ENCODE peak calls at places on chromosome 10, in eight cellular contexts. One of them, this sample, is unnamed.

GRCh38 chr10:112137381-112137987 is 46.1 kb downstream of the GPAM start:
- DNase-seq in AG10803: peak; percentile 55
- DNase-seq in OCI-LY7: peak; percentile 57
- DNase-seq in lung: peak; percentile 71
- DNase-seq in PC-9: no peak
- DNase-seq in adrenal gland: peak; percentile 76
- DNase-seq in mammary epithelial cell: peak; percentile 40
- DNase-seq in GM20000: peak; percentile 74
- DNase-seq in this sample: peak; percentile 73

GRCh38 chr10:121519901-121520500 is 78.2 kb downstream of the FGFR2 start:
- DNase-seq in mammary epithelial cell: no peak
- DNase-seq in lung: no peak
- DNase-seq in adrenal gland: no peak
- DNase-seq in AG10803: no peak
- DNase-seq in OCI-LY7: no peak
- DNase-seq in PC-9: no peak
- DNase-seq in GM20000: no peak
- DNase-seq in this sample: no peak

GRCh38 chr10:121607310-121608055 is 9.2 kb upstream of the FGFR2 start:
- DNase-seq in GM20000: no peak
- DNase-seq in PC-9: no peak
- DNase-seq in OCI-LY7: no peak
- DNase-seq in AG10803: no peak
- DNase-seq in lung: no peak
- DNase-seq in adrenal gland: no peak
- DNase-seq in mammary epithelial cell: no peak
- DNase-seq in this sample: no peak

GRCh38 chr10:83276971-83277370 is 862.3 kb upstream of the GHITM start:
- DNase-seq in GM20000: no peak
- DNase-seq in OCI-LY7: no peak
- DNase-seq in AG10803: no peak
- DNase-seq in mammary epithelial cell: no peak
- DNase-seq in PC-9: no peak
- DNase-seq in lung: no peak
- DNase-seq in adrenal gland: no peak
- DNase-seq in this sample: no peak

GRCh38 chr10:24465899-24466615 is 257.1 kb downstream of the KIAA1217 start:
- DNase-seq in AG10803: peak; percentile 88
- DNase-seq in lung: peak; percentile 61
- DNase-seq in mammary epithelial cell: peak; percentile 97
- DNase-seq in adrenal gland: peak; percentile 78
- DNase-seq in PC-9: peak; percentile 94
- DNase-seq in GM20000: peak; percentile 16
- DNase-seq in OCI-LY7: no peak
- DNase-seq in this sample: peak; percentile 79

GRCh38 chr10:110824152-110824441 is 47.6 kb upstream of the PDCD4 start:
- DNase-seq in lung: no peak
- DNase-seq in mammary epithelial cell: no peak
- DNase-seq in adrenal gland: no peak
- DNase-seq in GM20000: no peak
- DNase-seq in PC-9: no peak
- DNase-seq in AG10803: no peak
- DNase-seq in OCI-LY7: no peak
- DNase-seq in this sample: no peak

GRCh38 chr10:77965294-77965693 is 38.7 kb upstream of the DLG5 start:
- DNase-seq in mammary epithelial cell: peak; percentile 49
- DNase-seq in adrenal gland: no peak
- DNase-seq in lung: no peak
- DNase-seq in AG10803: peak; percentile 97
- DNase-seq in GM20000: no peak
- DNase-seq in OCI-LY7: no peak
- DNase-seq in PC-9: peak; percentile 42
- DNase-seq in this sample: peak; percentile 87

GRCh38 chr10:104582966-104583365 is 58.1 kb upstream of the SORCS3 start:
- DNase-seq in AG10803: no peak
- DNase-seq in GM20000: no peak
- DNase-seq in OCI-LY7: no peak
- DNase-seq in PC-9: no peak
- DNase-seq in mammary epithelial cell: no peak
- DNase-seq in adrenal gland: no peak
- DNase-seq in lung: no peak
- DNase-seq in this sample: no peak

GRCh38 chr10:95756796-95757657 is 1.1 kb downstream of the ENTPD1 start:
- DNase-seq in OCI-LY7: peak; percentile 41
- DNase-seq in mammary epithelial cell: no peak
- DNase-seq in PC-9: no peak
- DNase-seq in lung: no peak
- DNase-seq in AG10803: no peak
- DNase-seq in GM20000: no peak
- DNase-seq in adrenal gland: no peak
- DNase-seq in this sample: no peak

GRCh38 chr10:104835422-104835821 is 194.3 kb downstream of the SORCS3 start:
- DNase-seq in mammary epithelial cell: no peak
- DNase-seq in lung: no peak
- DNase-seq in GM20000: no peak
- DNase-seq in AG10803: no peak
- DNase-seq in adrenal gland: no peak
- DNase-seq in PC-9: no peak
- DNase-seq in OCI-LY7: no peak
- DNase-seq in this sample: no peak

GRCh38 chr10:80552151-80552646 is 14.5 kb downstream of the SH2D4B start:
- DNase-seq in adrenal gland: peak; percentile 38
- DNase-seq in PC-9: no peak
- DNase-seq in OCI-LY7: no peak
- DNase-seq in lung: peak; percentile 31
- DNase-seq in GM20000: no peak
- DNase-seq in AG10803: no peak
- DNase-seq in mammary epithelial cell: no peak
- DNase-seq in this sample: peak; percentile 6

GRCh38 chr10:767794-768193 is 78.3 kb upstream of the DIP2C start:
- DNase-seq in lung: no peak
- DNase-seq in mammary epithelial cell: no peak
- DNase-seq in OCI-LY7: no peak
- DNase-seq in adrenal gland: no peak
- DNase-seq in AG10803: no peak
- DNase-seq in PC-9: no peak
- DNase-seq in GM20000: no peak
- DNase-seq in this sample: no peak

GRCh38 chr10:51786016-51786683 is 86.8 kb upstream of the CSTF2T start:
- DNase-seq in adrenal gland: no peak
- DNase-seq in mammary epithelial cell: no peak
- DNase-seq in lung: no peak
- DNase-seq in OCI-LY7: no peak
- DNase-seq in GM20000: no peak
- DNase-seq in AG10803: no peak
- DNase-seq in PC-9: no peak
- DNase-seq in this sample: peak; percentile 25

GRCh38 chr10:103861501-103861900 is 6.1 kb upstream of the SH3PXD2A start:
- DNase-seq in mammary epithelial cell: peak; percentile 82
- DNase-seq in adrenal gland: no peak
- DNase-seq in PC-9: no peak
- DNase-seq in AG10803: peak; percentile 48
- DNase-seq in GM20000: no peak
- DNase-seq in lung: no peak
- DNase-seq in OCI-LY7: no peak
- DNase-seq in this sample: no peak

GRCh38 chr10:65622608-65623007 is 1303.2 kb upstream of the LRRTM3 start:
- DNase-seq in lung: no peak
- DNase-seq in PC-9: no peak
- DNase-seq in mammary epithelial cell: peak; percentile 75
- DNase-seq in adrenal gland: no peak
- DNase-seq in OCI-LY7: no peak
- DNase-seq in AG10803: no peak
- DNase-seq in GM20000: no peak
- DNase-seq in this sample: no peak

GRCh38 chr10:93079663-93080349 is 6.1 kb downstream of the CYP26A1 start:
- DNase-seq in OCI-LY7: no peak
- DNase-seq in mammary epithelial cell: no peak
- DNase-seq in lung: peak; percentile 19
- DNase-seq in AG10803: no peak
- DNase-seq in adrenal gland: no peak
- DNase-seq in GM20000: no peak
- DNase-seq in PC-9: no peak
- DNase-seq in this sample: no peak

GRCh38 chr10:42986618-42987017 is 90.3 kb upstream of the RET start:
- DNase-seq in mammary epithelial cell: no peak
- DNase-seq in lung: no peak
- DNase-seq in OCI-LY7: no peak
- DNase-seq in PC-9: no peak
- DNase-seq in adrenal gland: no peak
- DNase-seq in GM20000: no peak
- DNase-seq in AG10803: peak; percentile 1
- DNase-seq in this sample: no peak

GRCh38 chr10:49610735-49611165 is 640 bp downstream of the SLC18A3 start:
- DNase-seq in PC-9: no peak
- DNase-seq in mammary epithelial cell: no peak
- DNase-seq in AG10803: no peak
- DNase-seq in GM20000: peak; percentile 28
- DNase-seq in adrenal gland: no peak
- DNase-seq in lung: no peak
- DNase-seq in OCI-LY7: no peak
- DNase-seq in this sample: no peak

GRCh38 chr10:79433324-79434222 is 11.9 kb downstream of the ZCCHC24 start:
- DNase-seq in OCI-LY7: no peak
- DNase-seq in adrenal gland: no peak
- DNase-seq in AG10803: no peak
- DNase-seq in lung: no peak
- DNase-seq in PC-9: no peak
- DNase-seq in mammary epithelial cell: no peak
- DNase-seq in GM20000: no peak
- DNase-seq in this sample: no peak

DNA sequence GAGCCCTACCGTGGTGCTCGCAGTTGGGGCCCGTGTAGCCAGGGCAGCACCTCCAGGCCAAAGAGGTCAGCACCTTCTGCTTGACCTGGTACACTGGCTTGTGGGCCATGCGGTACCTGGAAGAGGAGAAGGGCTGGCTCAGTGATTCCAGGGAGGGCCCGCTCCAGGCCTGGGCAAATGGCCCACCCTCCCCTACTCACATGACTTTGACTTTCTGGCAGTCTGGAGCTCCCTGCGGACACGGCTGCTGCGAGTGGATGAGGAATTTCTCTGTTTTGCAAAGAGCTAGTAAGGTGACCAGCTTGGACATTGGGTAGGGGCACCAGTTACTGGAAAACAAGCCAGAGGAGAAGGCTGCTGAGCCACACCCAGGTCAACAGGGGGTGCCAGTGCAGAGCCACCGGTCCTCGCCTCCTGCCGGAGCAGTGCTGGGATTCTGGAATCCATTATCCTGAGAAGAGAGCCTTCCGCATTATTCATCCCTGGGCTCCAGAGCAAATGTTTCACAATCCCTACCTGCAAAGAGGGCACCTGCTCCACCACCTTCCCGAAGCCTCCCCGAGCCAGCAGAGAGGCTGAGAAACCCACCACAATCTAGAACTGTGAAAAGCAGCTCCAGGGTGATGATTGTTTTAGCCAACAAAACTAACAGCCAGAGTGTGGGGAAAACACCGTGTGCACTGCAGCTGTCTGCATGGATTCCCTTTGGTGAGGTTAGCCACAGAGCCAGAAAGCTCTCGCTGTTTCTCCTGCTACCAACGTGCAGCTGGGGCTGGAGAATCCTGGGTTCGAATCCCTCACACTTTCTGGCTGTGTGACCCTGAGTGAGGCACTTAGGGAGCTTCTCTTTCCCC is 11.8 kb downstream of the MMRN2 start:
- DNase-seq in AG10803: peak; percentile 40
- DNase-seq in mammary epithelial cell: no peak
- DNase-seq in adrenal gland: peak; percentile 24
- DNase-seq in PC-9: no peak
- DNase-seq in OCI-LY7: no peak
- DNase-seq in lung: no peak
- DNase-seq in GM20000: no peak
- DNase-seq in this sample: no peak
- TF ChIP-seq CTCF in AG10803: peak; percentile 60
- TF ChIP-seq CTCF in mammary epithelial cell: peak; percentile 19
- TF ChIP-seq CTCF in adrenal gland: no peak
- TF ChIP-seq CTCF in PC-9: no peak
- TF ChIP-seq CTCF in OCI-LY7: no peak
- TF ChIP-seq CTCF in lung: no peak
- TF ChIP-seq CTCF in GM20000: no peak
- TF ChIP-seq CTCF in this sample: peak; percentile 32

GRCh38 chr10:91409869-91410637 is at the start of gene HECTD2:
- DNase-seq in AG10803: peak; percentile 80
- DNase-seq in mammary epithelial cell: peak; percentile 74
- DNase-seq in lung: peak; percentile 76
- DNase-seq in adrenal gland: peak; percentile 80
- DNase-seq in OCI-LY7: peak; percentile 81
- DNase-seq in GM20000: peak; percentile 92
- DNase-seq in PC-9: peak; percentile 35
- DNase-seq in this sample: peak; percentile 87
- TF ChIP-seq CTCF in AG10803: peak; percentile 7
- TF ChIP-seq CTCF in mammary epithelial cell: no peak
- TF ChIP-seq CTCF in lung: peak; percentile 32
- TF ChIP-seq CTCF in adrenal gland: peak; percentile 44
- TF ChIP-seq CTCF in OCI-LY7: peak; percentile 44
- TF ChIP-seq CTCF in GM20000: peak; percentile 83
- TF ChIP-seq CTCF in PC-9: no peak
- TF ChIP-seq CTCF in this sample: no peak

GRCh38 chr10:14186245-14186644 is 144.5 kb downstream of the FRMD4A start:
- DNase-seq in AG10803: no peak
- DNase-seq in OCI-LY7: peak; percentile 9
- DNase-seq in adrenal gland: no peak
- DNase-seq in lung: no peak
- DNase-seq in mammary epithelial cell: no peak
- DNase-seq in GM20000: no peak
- DNase-seq in PC-9: no peak
- DNase-seq in this sample: no peak
- TF ChIP-seq CTCF in AG10803: peak; percentile 39
- TF ChIP-seq CTCF in OCI-LY7: peak; percentile 62
- TF ChIP-seq CTCF in adrenal gland: no peak
- TF ChIP-seq CTCF in lung: no peak
- TF ChIP-seq CTCF in mammary epithelial cell: peak; percentile 30
- TF ChIP-seq CTCF in GM20000: no peak
- TF ChIP-seq CTCF in PC-9: peak; percentile 30
- TF ChIP-seq CTCF in this sample: peak; percentile 45

DNA sequence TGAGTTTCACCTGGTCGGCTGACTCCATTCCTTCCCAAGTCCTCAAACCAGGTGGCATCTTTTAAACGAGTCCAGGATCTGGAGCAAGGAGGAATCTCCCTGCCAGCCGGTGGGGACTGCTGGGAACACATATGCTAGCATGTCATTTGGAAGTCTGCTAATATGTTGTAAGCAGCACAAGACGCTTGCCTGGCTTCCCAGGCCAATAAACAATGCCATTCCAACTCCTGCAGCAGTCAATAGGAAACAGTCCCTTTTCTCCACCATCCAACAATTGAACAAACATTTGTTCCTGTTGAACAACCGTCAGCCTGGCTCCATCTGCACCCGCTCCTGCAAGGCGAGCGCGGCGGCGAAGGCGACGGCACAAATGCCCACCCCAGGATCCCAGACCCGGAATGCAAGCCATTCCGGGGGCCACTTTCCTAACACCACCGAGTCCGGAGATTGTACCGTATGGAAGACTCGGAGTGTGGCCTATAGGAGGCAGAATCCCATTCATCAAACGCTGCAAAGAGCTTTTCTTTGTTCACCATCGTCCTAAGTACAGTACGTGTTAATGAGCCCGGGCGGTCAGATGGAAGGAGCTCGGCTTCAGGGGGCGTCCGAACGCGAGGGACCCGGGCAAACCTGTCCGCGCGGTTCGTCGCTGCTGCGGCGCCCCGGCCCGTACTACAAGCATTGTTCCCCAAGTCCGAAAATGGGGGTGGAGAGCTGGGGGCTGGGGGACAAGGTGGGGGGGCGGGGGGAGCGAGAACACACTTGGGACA is 1.6 kb downstream of the FAM53B start:
- DNase-seq in GM20000: no peak
- DNase-seq in mammary epithelial cell: peak; percentile 33
- DNase-seq in AG10803: peak; percentile 33
- DNase-seq in PC-9: no peak
- DNase-seq in OCI-LY7: peak; percentile 79
- DNase-seq in adrenal gland: peak; percentile 57
- DNase-seq in lung: peak; percentile 32
- DNase-seq in this sample: peak; percentile 52
- TF ChIP-seq CTCF in GM20000: no peak
- TF ChIP-seq CTCF in mammary epithelial cell: peak; percentile 5
- TF ChIP-seq CTCF in AG10803: peak; percentile 45
- TF ChIP-seq CTCF in PC-9: no peak
- TF ChIP-seq CTCF in OCI-LY7: peak; percentile 60
- TF ChIP-seq CTCF in adrenal gland: no peak
- TF ChIP-seq CTCF in lung: no peak
- TF ChIP-seq CTCF in this sample: peak; percentile 41

This sample was measured in cardiac fibroblast.